ENCODE peak calls at places on chromosomes 16 and 17, in six cellular contexts. A is neural progenitor cell, K is ELR, B is COR-L47, L is memory B cell, U is T-helper 17 cell. J is an unnamed sample.

GRCh38 chr17:33725675-33726271 is 432.7 kb upstream of the ASIC2 start:
- DNase-seq in A (peak), B (no peak), U (no peak), K (peak), L (no peak), J (peak)

GRCh38 chr17:416293-417206 is 63.9 kb upstream of the RPH3AL start:
- DNase-seq in L (peak), A (no peak), U (no peak), K (no peak), B (no peak), J (no peak)

GRCh38 chr16:10525214-10525825 is 55.1 kb downstream of the EMP2 start:
- DNase-seq in B (no peak), K (no peak), U (no peak), A (no peak), L (no peak), J (no peak)

GRCh38 chr17:72113751-72114150 is 7.1 kb upstream of the SOX9 start:
- DNase-seq in U (no peak), A (no peak), B (no peak), K (no peak), L (no peak), J (no peak)

GRCh38 chr17:61484174-61484573 is 32.0 kb downstream of the TBX4 start:
- DNase-seq in A (no peak), U (no peak), K (no peak), B (no peak), L (no peak), J (no peak)

GRCh38 chr17:18858567-18859245 is 775 bp downstream of the PRPSAP2 start:
- DNase-seq in B (no peak), L (no peak), K (peak), U (no peak), A (no peak), J (no peak)

GRCh38 chr16:87119168-87119567 is 198.0 kb downstream of the C16orf95 start:
- DNase-seq in K (no peak), B (no peak), A (no peak), U (no peak), L (no peak), J (no peak)

GRCh38 chr16:62035115-62036092 is 834 bp downstream of the CDH8 start:
- DNase-seq in L (no peak), K (no peak), A (peak), U (no peak), B (peak), J (peak)